ENCODE peak calls at places on chromosomes 5 and 9, in ten cellular contexts. L is heart left ventricle; F is epithelial cell of esophagus; S is CD4-positive, alpha-beta memory T cell; K is GM12878; H is skeletal muscle cell; O is psoas muscle; Z is cardiac fibroblast; V is BJ; U is mesendoderm. Q is an unnamed sample.
A peak's percentile ranks its signal among the peaks of the same experiment; 100 is the strongest.

GRCh38 chr9:134951461-134951860 is 33.7 kb upstream of the FCN1 start:
- DNase-seq in H (no peak), S (no peak), Z (no peak), V (no peak), U (no peak), L (no peak), K (no peak), O (peak; percentile 12), F (no peak), Q (no peak)

GRCh38 chr9:108727580-108728056 is 128.2 kb downstream of the ACTL7B start:
- DNase-seq in F (no peak), L (peak; percentile 33), Z (peak; percentile 50), U (no peak), K (no peak), V (no peak), O (no peak), S (no peak), H (no peak), Q (no peak)

GRCh38 chr9:123031963-123032362 is 1.5 kb upstream of the GPR21 start:
- DNase-seq in F (no peak), V (no peak), S (no peak), Z (no peak), O (no peak), L (no peak), H (no peak), U (no peak), K (no peak), Q (no peak)

GRCh38 chr5:101253096-101253495 is 350.0 kb upstream of the ST8SIA4 start:
- DNase-seq in U (peak; percentile 2), H (no peak), V (no peak), Z (no peak), O (no peak), L (no peak), F (no peak), S (no peak), K (no peak), Q (no peak)

GRCh38 chr5:43065384-43066230 is 25.5 kb upstream of the ANXA2R start:
- DNase-seq in H (no peak), S (peak; percentile 42), L (peak; percentile 49), Z (peak; percentile 83), O (peak; percentile 87), K (no peak), V (no peak), F (peak; percentile 74), U (peak; percentile 60), Q (peak; percentile 68)

GRCh38 chr5:160477266-160477970 is 55.8 kb downstream of the PTTG1 start:
- DNase-seq in Z (no peak), F (no peak), U (no peak), L (no peak), K (no peak), S (no peak), H (no peak), O (no peak), V (no peak), Q (no peak)

GRCh38 chr9:104091708-104092107 is 2.4 kb upstream of the SMC2 start:
- DNase-seq in U (peak; percentile 11), K (no peak), Z (peak; percentile 40), L (peak; percentile 36), F (no peak), S (no peak), H (no peak), O (no peak), V (no peak), Q (peak; percentile 46)

GRCh38 chr9:134967547-134967930 is 49.8 kb upstream of the FCN1 start:
- DNase-seq in O (peak; percentile 51), Z (no peak), H (no peak), S (no peak), K (no peak), F (no peak), V (no peak), U (no peak), L (no peak), Q (no peak)

GRCh38 chr9:112035166-112035816 is 138.7 kb downstream of the UGCG start:
- DNase-seq in S (no peak), O (no peak), V (no peak), F (no peak), U (no peak), L (no peak), Z (no peak), K (no peak), H (no peak), Q (no peak)

GRCh38 chr9:91208837-91209236 is 152.9 kb downstream of the AUH start:
- DNase-seq in S (no peak), K (no peak), U (no peak), V (no peak), H (no peak), F (no peak), Z (no peak), O (no peak), L (no peak), Q (no peak)

GRCh38 chr5:115847290-115847689 is 5.6 kb downstream of the AP3S1 start:
- DNase-seq in Z (no peak), V (no peak), K (no peak), O (no peak), L (no peak), S (no peak), F (peak; percentile 91), H (no peak), U (no peak), Q (no peak)

DNA sequence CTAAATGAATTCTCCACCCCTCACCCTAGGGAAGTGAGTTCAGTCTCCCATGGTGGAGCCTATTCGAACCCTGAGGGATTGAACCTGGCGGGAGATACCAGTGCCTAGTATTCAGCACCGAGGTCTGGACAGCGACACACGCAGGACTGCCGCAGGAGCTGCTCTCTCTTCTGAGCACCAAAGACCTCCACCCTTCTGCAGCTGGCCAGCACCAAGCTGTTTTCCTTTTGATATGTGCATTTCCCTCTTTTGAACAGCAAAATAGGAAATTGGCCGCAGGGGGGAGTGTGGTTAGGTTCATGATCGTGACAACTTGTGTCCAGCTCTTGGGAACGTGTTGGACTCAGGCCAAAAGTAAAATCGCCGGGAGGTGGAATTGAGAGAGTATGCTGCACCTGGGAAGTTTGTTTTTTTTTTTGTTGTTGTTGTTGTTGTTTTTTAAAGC is 1.2 kb upstream of the PCSK1 start:
- DNase-seq in K (no peak), U (peak; percentile 91), F (peak; percentile 67), Z (peak; percentile 80), O (peak; percentile 69), V (no peak), S (peak; percentile 37), L (peak; percentile 46), H (peak; percentile 47), Q (peak; percentile 37)
- H3K4me3 ChIP-seq in K (no peak overlapping the region), U (no peak overlapping the region), F (no peak overlapping the region), Z (no peak overlapping the region), O (no peak overlapping the region), V (no peak overlapping the region), S (no peak overlapping the region), L (no peak overlapping the region), H (no peak overlapping the region), Q (no peak overlapping the region)

GRCh38 chr9:38362912-38363588 is 29.5 kb upstream of the ALDH1B1 start:
- DNase-seq in U (peak; percentile 63), V (peak; percentile 39), L (peak; percentile 20), K (peak; percentile 35), O (no peak), H (peak; percentile 57), F (peak; percentile 74), S (peak; percentile 26), Z (peak; percentile 86), Q (peak; percentile 37)
- H3K4me3 ChIP-seq in U (no peak overlapping the region), V (no peak overlapping the region), L (no peak overlapping the region), K (no peak overlapping the region), O (no peak overlapping the region), H (no peak overlapping the region), F (no peak overlapping the region), S (no peak overlapping the region), Z (peak overlapping the region; percentile 32), Q (no peak overlapping the region)

GRCh38 chr9:78573205-78573604 is 276.3 kb downstream of the PSAT1 start:
- DNase-seq in F (no peak), O (no peak), S (no peak), K (no peak), U (no peak), V (no peak), L (no peak), Z (no peak), H (no peak), Q (no peak)
- H3K4me3 ChIP-seq in F (no peak overlapping the region), O (no peak overlapping the region), S (no peak overlapping the region), K (no peak overlapping the region), U (no peak overlapping the region), V (no peak overlapping the region), L (no peak overlapping the region), Z (no peak overlapping the region), H (no peak overlapping the region), Q (no peak overlapping the region)

DNA sequence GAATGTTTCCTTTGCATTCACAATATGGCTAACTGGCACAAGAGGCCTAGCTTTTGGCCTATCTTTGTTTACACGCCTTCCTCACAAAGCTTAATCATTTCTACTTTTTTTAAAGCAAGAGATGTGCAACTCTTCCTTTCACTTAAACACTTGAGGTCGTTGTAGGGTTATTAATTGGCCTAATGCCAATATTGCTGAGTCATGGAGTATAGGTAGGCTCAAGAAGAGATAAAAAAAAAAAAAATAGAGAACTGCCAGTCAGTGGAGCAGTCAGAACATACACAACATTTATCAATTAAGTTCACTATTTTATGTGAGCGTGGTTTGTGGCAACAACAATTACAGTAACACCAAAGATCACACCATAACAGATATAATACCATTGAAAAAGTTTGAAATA is 5.9 kb downstream of the FKBP15 start:
- DNase-seq in S (peak; percentile 19), V (no peak), O (no peak), Z (peak; percentile 51), K (no peak), U (no peak), L (no peak), H (no peak), F (peak; percentile 85), Q (no peak)
- H3K4me3 ChIP-seq in S (no peak overlapping the region), V (no peak overlapping the region), O (no peak overlapping the region), Z (no peak overlapping the region), K (no peak overlapping the region), U (no peak overlapping the region), L (no peak overlapping the region), H (no peak overlapping the region), F (no peak overlapping the region), Q (no peak overlapping the region)

Q was measured in lung.